ENCODE peak calls at places on chromosomes 13 and 19, in five cellular contexts. A, Q, O, D and N are unnamed samples.

GRCh38 chr13:113001251-113002140 is 32.5 kb downstream of the MCF2L start:
- DNase-seq in Q (no peak), A (no peak), D (no peak), O (no peak), N (no peak)

GRCh38 chr19:23527797-23528196 is 132.5 kb upstream of the ZNF91 start:
- DNase-seq in Q (no peak), A (no peak), O (peak), D (no peak), N (peak)

GRCh38 chr19:46845959-46846459 is 4.6 kb downstream of the AP2S1 start:
- DNase-seq in A (no peak), Q (no peak), D (no peak), O (no peak), N (no peak)

GRCh38 chr19:3049089-3049488 is 13.2 kb downstream of the TLE5 start:
- DNase-seq in O (no peak), A (no peak), D (no peak), Q (no peak), N (no peak)

GRCh38 chr13:95355491-95355890 is 54.2 kb upstream of the ABCC4 start:
- DNase-seq in Q (no peak), A (no peak), D (no peak), O (no peak), N (no peak)

GRCh38 chr13:46170268-46170667 is 11.7 kb downstream of the LCP1 start:
- DNase-seq in A (no peak), D (no peak), Q (no peak), O (no peak), N (no peak)

GRCh38 chr13:63433546-63434150 is 2018.0 kb upstream of the PCDH20 start:
- DNase-seq in D (no peak), O (no peak), Q (no peak), A (no peak), N (no peak)

GRCh38 chr13:66154981-66155380 is 1075.2 kb downstream of the PCDH9 start:
- DNase-seq in A (no peak), O (no peak), Q (no peak), D (no peak), N (no peak)

GRCh38 chr19:34332027-34332786 is 32.8 kb upstream of the GPI start:
- DNase-seq in A (no peak), D (no peak), O (no peak), Q (no peak), N (no peak)

GRCh38 chr19:17576758-17577532 is 21.5 kb downstream of the COLGALT1 start:
- DNase-seq in Q (peak), O (peak), A (no peak), D (peak), N (no peak)